ENCODE peak calls at places on chromosome 20, in ten cellular contexts. X, Y, G, K, R, B, P, F, W and S are unnamed samples.

GRCh38 chr20:41425180-41425884 is 58.7 kb upstream of the EMILIN3 start:
- DNase-seq in X (no peak), Y (no peak), G (no peak), K (no peak), R (no peak), B (no peak), P (no peak), F (no peak), W (no peak), S (no peak)

GRCh38 chr20:11676618-11677289 is 240.9 kb upstream of the BTBD3 start:
- DNase-seq in X (peak), Y (peak), G (peak), K (no peak), R (no peak), B (no peak), P (peak), F (peak), W (peak), S (peak)

GRCh38 chr20:33697129-33697528 is 10.9 kb upstream of the E2F1 start:
- DNase-seq in X (no peak), Y (no peak), G (no peak), K (no peak), R (no peak), B (no peak), P (no peak), F (peak), W (no peak), S (no peak)

GRCh38 chr20:2749951-2750342 is 50.5 kb downstream of the CPXM1 start:
- DNase-seq in X (no peak), Y (no peak), G (no peak), K (no peak), R (no peak), B (no peak), P (no peak), F (no peak), W (no peak), S (no peak)

GRCh38 chr20:10861086-10861485 is 187.3 kb upstream of the JAG1 start:
- DNase-seq in X (no peak), Y (peak), G (no peak), K (no peak), R (no peak), B (no peak), P (peak), F (peak), W (no peak), S (no peak)

GRCh38 chr20:62155428-62156253 is 12.1 kb downstream of the SS18L1 start:
- DNase-seq in X (no peak), Y (no peak), G (no peak), K (no peak), R (no peak), B (no peak), P (peak), F (no peak), W (no peak), S (no peak)

GRCh38 chr20:36269507-36269906 is 33.2 kb downstream of the AAR2 start:
- DNase-seq in X (no peak), Y (no peak), G (no peak), K (no peak), R (no peak), B (no peak), P (no peak), F (no peak), W (no peak), S (no peak)

GRCh38 chr20:31972481-31973386 is 4.8 kb downstream of the XKR7 start:
- DNase-seq in X (no peak), Y (peak), G (no peak), K (no peak), R (no peak), B (no peak), P (no peak), F (no peak), W (no peak), S (no peak)

GRCh38 chr20:36310215-36310981 is 4.3 kb downstream of the DLGAP4 start:
- DNase-seq in X (no peak), Y (no peak), G (no peak), K (no peak), R (peak), B (no peak), P (no peak), F (no peak), W (no peak), S (no peak)

GRCh38 chr20:13008761-13009681 is at the start of gene SPTLC3:
- DNase-seq in X (peak), Y (peak), G (peak), K (peak), R (no peak), B (no peak), P (peak), F (peak), W (no peak), S (no peak)

GRCh38 chr20:51860015-51860882 is 57.9 kb upstream of the SALL4 start:
- DNase-seq in X (no peak), Y (peak), G (no peak), K (no peak), R (no peak), B (no peak), P (peak), F (peak), W (no peak), S (no peak)

GRCh38 chr20:41006936-41007871 is 21.4 kb upstream of the TOP1 start:
- DNase-seq in X (no peak), Y (no peak), G (no peak), K (no peak), R (no peak), B (no peak), P (no peak), F (no peak), W (no peak), S (no peak)

GRCh38 chr20:63848003-63848911 is 13.0 kb upstream of the ABHD16B start:
- DNase-seq in X (no peak), Y (no peak), G (no peak), K (no peak), R (no peak), B (peak), P (no peak), F (no peak), W (peak), S (no peak)

GRCh38 chr20:23340524-23340923 is 10.1 kb upstream of the NXT1 start:
- DNase-seq in X (peak), Y (peak), G (peak), K (peak), R (no peak), B (no peak), P (peak), F (peak), W (peak), S (peak)

GRCh38 chr20:17732907-17733521 is 33.2 kb downstream of the BANF2 start:
- DNase-seq in X (no peak), Y (no peak), G (no peak), K (no peak), R (no peak), B (no peak), P (no peak), F (no peak), W (no peak), S (no peak)

GRCh38 chr20:51500311-51500710 is 42.2 kb downstream of the NFATC2 start:
- DNase-seq in X (no peak), Y (no peak), G (no peak), K (peak), R (no peak), B (peak), P (peak), F (no peak), W (no peak), S (no peak)

GRCh38 chr20:49478266-49478665 is 4.2 kb downstream of the KCNB1 start:
- DNase-seq in X (no peak), Y (no peak), G (no peak), K (no peak), R (no peak), B (no peak), P (no peak), F (no peak), W (no peak), S (peak)

GRCh38 chr20:36666181-36666740 is 20.3 kb upstream of the SLA2 start:
- DNase-seq in X (no peak), Y (peak), G (no peak), K (no peak), R (no peak), B (no peak), P (peak), F (peak), W (no peak), S (no peak)

GRCh38 chr20:40880063-40880715 is 148.4 kb upstream of the TOP1 start:
- DNase-seq in X (no peak), Y (peak), G (no peak), K (no peak), R (no peak), B (no peak), P (no peak), F (no peak), W (no peak), S (no peak)

GRCh38 chr20:32189691-32190607 is 17.6 kb downstream of the PLAGL2 start:
- DNase-seq in X (peak), Y (peak), G (no peak), K (peak), R (peak), B (peak), P (no peak), F (peak), W (peak), S (peak)

GRCh38 chr20:59004493-59004762 is 2.6 kb downstream of the CTSZ start:
- DNase-seq in X (no peak), Y (no peak), G (no peak), K (no peak), R (peak), B (peak), P (no peak), F (no peak), W (no peak), S (peak)

GRCh38 chr20:8313073-8313472 is 181.0 kb downstream of the PLCB1 start:
- DNase-seq in X (no peak), Y (no peak), G (no peak), K (no peak), R (no peak), B (no peak), P (no peak), F (no peak), W (no peak), S (no peak)

GRCh38 chr20:19025430-19026120 is 186.9 kb upstream of the SLC24A3 start:
- DNase-seq in X (no peak), Y (no peak), G (peak), K (no peak), R (no peak), B (no peak), P (no peak), F (no peak), W (no peak), S (no peak)

GRCh38 chr20:19024296-19025035 is 188.0 kb upstream of the SLC24A3 start:
- DNase-seq in X (no peak), Y (no peak), G (peak), K (no peak), R (no peak), B (no peak), P (no peak), F (no peak), W (no peak), S (no peak)

GRCh38 chr20:19026121-19026878 is 186.1 kb upstream of the SLC24A3 start:
- DNase-seq in X (no peak), Y (no peak), G (peak), K (peak), R (no peak), B (no peak), P (no peak), F (no peak), W (no peak), S (no peak)

GRCh38 chr20:19027971-19028370 is 184.5 kb upstream of the SLC24A3 start:
- DNase-seq in X (no peak), Y (no peak), G (peak), K (no peak), R (no peak), B (no peak), P (no peak), F (no peak), W (no peak), S (no peak)

DNA sequence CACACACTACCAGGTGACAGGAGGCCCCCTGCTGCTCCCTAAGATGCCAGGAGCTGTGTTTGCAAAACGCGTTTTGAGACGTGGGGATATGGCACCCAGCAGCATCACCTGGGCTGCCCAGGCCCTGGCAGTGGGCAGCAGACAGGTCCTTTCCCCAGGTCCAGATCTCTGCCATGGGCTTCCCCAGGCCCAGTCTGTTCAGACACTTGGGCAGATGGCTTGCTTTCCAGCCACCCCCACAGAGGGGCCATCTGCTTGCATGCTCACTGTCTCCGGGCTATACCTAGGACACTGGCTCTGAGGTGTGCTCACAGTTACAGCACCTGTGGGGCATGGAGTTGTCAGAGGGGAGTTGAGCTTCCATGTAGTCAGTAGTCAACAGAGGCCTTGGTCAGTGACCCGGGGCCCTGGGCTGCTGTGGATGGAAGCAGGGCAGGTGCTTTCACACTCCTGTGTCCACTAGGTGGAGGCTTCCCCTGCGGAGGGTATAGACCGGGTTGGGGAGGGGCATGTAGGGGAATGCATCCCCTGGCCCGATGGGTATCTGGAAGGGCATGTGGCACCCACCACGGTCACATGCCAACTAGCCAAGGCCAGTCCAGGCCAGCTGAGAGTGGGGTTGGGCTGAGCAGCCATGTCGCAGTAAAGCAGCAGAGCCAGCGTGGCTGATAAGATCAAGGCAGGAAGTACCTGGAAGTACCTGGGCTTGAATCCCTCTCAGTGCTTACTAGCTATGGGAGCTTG is 185.4 kb upstream of the SLC24A3 start:
- DNase-seq in X (no peak), Y (no peak), G (peak), K (no peak), R (no peak), B (no peak), P (no peak), F (no peak), W (no peak), S (no peak)
- TF ChIP-seq CTCF in X (no peak), Y (no peak), G (no peak), K (no peak), R (no peak), B (no peak), P (no peak), F (no peak), W (no peak), S (no peak)

GRCh38 chr20:38548356-38549083 is 32.5 kb upstream of the ADIG start:
- DNase-seq in X (no peak), Y (no peak), G (no peak), K (no peak), R (no peak), B (no peak), P (no peak), F (no peak), W (no peak), S (no peak)
- TF ChIP-seq CTCF in X (no peak), Y (no peak), G (no peak), K (no peak), R (no peak), B (no peak), P (no peak), F (no peak), W (no peak), S (no peak)

GRCh38 chr20:20173269-20173668 is 120.9 kb downstream of the CFAP61 start:
- DNase-seq in X (no peak), Y (no peak), G (no peak), K (no peak), R (no peak), B (no peak), P (no peak), F (no peak), W (no peak), S (no peak)

DNA sequence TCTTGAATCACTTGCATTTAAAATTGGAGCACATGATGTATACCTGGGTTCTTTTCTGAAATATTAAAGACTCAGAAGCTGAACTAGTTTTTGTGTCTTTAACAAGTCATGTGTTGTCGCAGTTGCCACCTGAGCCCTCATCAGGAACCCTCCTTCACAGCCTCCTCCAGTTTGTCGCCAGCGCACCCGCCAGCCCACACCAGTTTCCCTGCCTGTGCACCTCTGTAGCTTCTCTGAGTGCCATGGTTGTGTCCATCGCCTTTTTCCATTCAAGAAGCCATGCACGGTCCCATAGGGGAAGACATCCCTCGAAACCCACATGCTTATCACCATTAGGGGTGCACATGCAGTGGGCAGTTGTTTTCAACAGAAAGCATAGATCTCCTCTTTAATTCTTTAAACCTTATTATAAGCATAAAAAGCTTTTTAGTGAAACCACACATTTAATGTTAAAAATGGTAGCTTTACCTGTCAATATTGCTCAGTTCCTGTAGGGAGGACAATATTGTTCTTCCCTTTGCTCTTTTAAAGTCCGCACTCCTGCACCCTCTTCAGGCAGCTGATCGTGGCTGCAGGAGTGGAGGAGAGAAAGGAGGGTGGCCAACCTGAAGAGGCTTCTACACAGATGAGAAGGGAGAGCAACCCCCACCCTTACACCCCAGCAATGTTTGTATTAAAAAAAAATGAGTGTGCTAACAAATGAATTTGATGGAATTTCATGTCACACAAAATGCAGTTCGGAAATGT is 121.9 kb downstream of the CFAP61 start:
- DNase-seq in X (no peak), Y (no peak), G (no peak), K (no peak), R (no peak), B (no peak), P (no peak), F (no peak), W (no peak), S (no peak)
- TF ChIP-seq CTCF in X (peak), Y (no peak), G (no peak), K (no peak), R (no peak), B (no peak), P (no peak), F (no peak), W (no peak), S (no peak)

DNA sequence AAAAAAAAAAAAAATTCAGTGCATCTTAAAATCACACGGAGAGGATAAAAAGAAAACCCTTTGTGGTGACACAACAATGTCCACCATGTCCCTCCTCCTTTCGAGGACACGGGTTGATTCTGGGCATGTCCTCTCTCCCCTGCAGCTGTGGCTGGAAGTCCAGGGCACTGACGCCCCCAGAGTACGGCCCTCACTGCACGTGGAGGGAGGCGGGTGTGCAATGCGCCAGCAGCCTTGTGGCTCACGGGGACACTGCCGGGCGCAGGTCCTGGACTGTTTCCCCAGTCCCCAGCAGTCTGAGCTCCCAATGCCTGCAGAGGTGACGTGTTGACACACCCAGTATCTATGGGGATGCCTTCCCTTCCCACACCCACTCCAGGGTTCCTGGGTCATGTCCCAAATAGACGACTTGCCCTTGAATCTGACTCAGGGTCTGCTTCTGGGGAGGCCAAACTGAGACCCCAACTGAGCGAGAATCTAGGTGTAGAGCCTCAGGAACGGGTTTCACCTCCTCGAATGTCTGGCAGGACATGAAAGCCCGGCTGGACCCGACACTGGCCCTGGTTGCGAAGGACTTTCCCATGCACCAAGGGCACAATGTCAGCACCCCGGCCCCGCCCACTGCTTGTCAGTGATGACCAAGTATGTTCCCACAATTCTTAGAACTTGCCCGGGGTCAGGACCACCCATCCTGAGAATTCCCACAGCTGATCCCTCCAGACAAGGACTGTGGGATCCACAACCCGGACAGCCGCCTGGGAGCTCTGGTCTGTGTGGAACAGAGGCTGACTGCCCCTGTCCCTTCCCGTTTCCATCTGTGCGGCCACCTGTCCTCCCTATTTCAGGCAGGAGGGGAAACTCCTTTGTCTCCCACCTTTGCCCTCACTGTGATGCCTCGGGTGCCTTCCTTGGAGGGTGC is 425.1 kb upstream of the SULF2 start:
- DNase-seq in X (no peak), Y (no peak), G (no peak), K (no peak), R (no peak), B (no peak), P (no peak), F (no peak), W (no peak), S (peak)
- TF ChIP-seq CTCF in X (no peak), Y (no peak), G (no peak), K (no peak), R (no peak), B (no peak), P (no peak), F (no peak), W (no peak), S (no peak)